ENCODE peak calls at places on chromosomes 2 and 18, in eight cellular contexts. E is neuronal stem cell, I is heart right ventricle, K is K562, H is heart left ventricle, Q is RWPE2, J is HCT116, X is endodermal cell. U is an unnamed sample. For H3K36me3, the result is how much of the 10 kb centered on the place peaks cover.

GRCh38 chr2:192150166-192150565 is 44.6 kb downstream of the TMEFF2 start:
- DNase-seq in E (no peak), I (no peak), K (no peak), H (no peak), Q (no peak), J (no peak), X (no peak), U (no peak)

GRCh38 chr2:41038408-41038807 is 586.5 kb upstream of the SLC8A1 start:
- DNase-seq in E (no peak), I (no peak), K (no peak), H (no peak), Q (no peak), J (no peak), X (no peak), U (no peak)

GRCh38 chr2:159661286-159661685 is 44.9 kb upstream of the BAZ2B start:
- DNase-seq in E (no peak), I (no peak), K (no peak), H (no peak), Q (no peak), J (no peak), X (no peak), U (no peak)

GRCh38 chr2:57180678-57181077 is 865.9 kb upstream of the VRK2 start:
- DNase-seq in E (no peak), I (no peak), K (no peak), H (no peak), Q (no peak), J (no peak), X (no peak), U (no peak)

GRCh38 chr2:88657131-88657530 is 29.9 kb upstream of the EIF2AK3 start:
- DNase-seq in E (no peak), I (no peak), K (no peak), H (no peak), Q (no peak), J (no peak), X (no peak), U (no peak)

GRCh38 chr2:54258171-54258570 is 2.1 kb upstream of the TSPYL6 start:
- DNase-seq in E (no peak), I (no peak), K (no peak), H (no peak), Q (no peak), J (no peak), X (no peak), U (no peak)

GRCh38 chr2:6866239-6866745 is 585 bp upstream of the CMPK2 start:
- DNase-seq in E (no peak), I (no peak), K (peak), H (no peak), Q (no peak), J (peak), X (peak), U (peak)

GRCh38 chr2:95670167-95670566 is 78.4 kb downstream of the TRIM43 start:
- DNase-seq in E (no peak), I (no peak), K (no peak), H (no peak), Q (no peak), J (no peak), X (no peak), U (no peak)

GRCh38 chr18:79736230-79736629 is 56.6 kb downstream of the CTDP1 start:
- DNase-seq in E (no peak), I (no peak), K (no peak), H (no peak), Q (peak), J (no peak), X (no peak), U (no peak)

GRCh38 chr18:79738041-79738461 is 58.4 kb downstream of the CTDP1 start:
- DNase-seq in E (no peak), I (no peak), K (no peak), H (no peak), Q (peak), J (no peak), X (no peak), U (peak)

GRCh38 chr18:79738565-79739439 is 58.9 kb upstream of the KCNG2 start:
- DNase-seq in E (no peak), I (no peak), K (no peak), H (no peak), Q (peak), J (no peak), X (no peak), U (no peak)

GRCh38 chr18:79736846-79737245 is 57.2 kb downstream of the CTDP1 start:
- DNase-seq in E (no peak), I (no peak), K (no peak), H (no peak), Q (peak), J (no peak), X (no peak), U (no peak)

DNA sequence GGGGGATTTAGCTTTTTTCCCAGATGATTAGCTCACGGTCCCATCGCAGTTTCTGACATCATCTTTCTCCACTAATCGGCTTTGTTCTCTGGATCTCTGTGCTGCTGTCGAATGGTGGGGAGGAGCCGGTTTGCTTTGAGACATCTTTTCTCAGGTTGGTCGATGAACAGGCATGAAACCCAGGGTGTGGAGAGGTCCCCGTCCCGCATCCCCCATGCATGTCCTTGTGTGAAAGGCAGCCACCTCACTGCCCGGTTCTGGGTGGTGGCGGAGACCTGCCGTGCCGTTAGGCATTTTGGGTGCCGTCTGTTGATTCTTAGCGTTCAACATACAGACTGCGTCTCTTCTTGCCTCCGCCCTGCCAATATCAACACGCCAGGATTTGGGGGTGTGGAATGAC is 57.8 kb downstream of the CTDP1 start:
- DNase-seq in E (no peak), I (no peak), K (no peak), H (no peak), Q (peak), J (no peak), X (no peak), U (peak)
- H3K36me3 ChIP-seq in E (under half), I (under half), K (under half), H (under half), Q (under half), J (under half), X (half or more), U (half or more)

GRCh38 chr2:231644426-231644825 is 51.8 kb downstream of the TEX44 start:
- DNase-seq in E (no peak), I (peak), K (no peak), H (no peak), Q (no peak), J (no peak), X (no peak), U (no peak)

GRCh38 chr2:231640229-231640628 is 47.6 kb downstream of the TEX44 start:
- DNase-seq in E (no peak), I (no peak), K (no peak), H (no peak), Q (no peak), J (no peak), X (no peak), U (no peak)

GRCh38 chr2:231640646-231641111 is 48.0 kb downstream of the TEX44 start:
- DNase-seq in E (no peak), I (peak), K (no peak), H (peak), Q (no peak), J (peak), X (no peak), U (no peak)

GRCh38 chr2:231643494-231643888 is 50.8 kb downstream of the TEX44 start:
- DNase-seq in E (no peak), I (no peak), K (no peak), H (no peak), Q (no peak), J (no peak), X (no peak), U (no peak)

DNA sequence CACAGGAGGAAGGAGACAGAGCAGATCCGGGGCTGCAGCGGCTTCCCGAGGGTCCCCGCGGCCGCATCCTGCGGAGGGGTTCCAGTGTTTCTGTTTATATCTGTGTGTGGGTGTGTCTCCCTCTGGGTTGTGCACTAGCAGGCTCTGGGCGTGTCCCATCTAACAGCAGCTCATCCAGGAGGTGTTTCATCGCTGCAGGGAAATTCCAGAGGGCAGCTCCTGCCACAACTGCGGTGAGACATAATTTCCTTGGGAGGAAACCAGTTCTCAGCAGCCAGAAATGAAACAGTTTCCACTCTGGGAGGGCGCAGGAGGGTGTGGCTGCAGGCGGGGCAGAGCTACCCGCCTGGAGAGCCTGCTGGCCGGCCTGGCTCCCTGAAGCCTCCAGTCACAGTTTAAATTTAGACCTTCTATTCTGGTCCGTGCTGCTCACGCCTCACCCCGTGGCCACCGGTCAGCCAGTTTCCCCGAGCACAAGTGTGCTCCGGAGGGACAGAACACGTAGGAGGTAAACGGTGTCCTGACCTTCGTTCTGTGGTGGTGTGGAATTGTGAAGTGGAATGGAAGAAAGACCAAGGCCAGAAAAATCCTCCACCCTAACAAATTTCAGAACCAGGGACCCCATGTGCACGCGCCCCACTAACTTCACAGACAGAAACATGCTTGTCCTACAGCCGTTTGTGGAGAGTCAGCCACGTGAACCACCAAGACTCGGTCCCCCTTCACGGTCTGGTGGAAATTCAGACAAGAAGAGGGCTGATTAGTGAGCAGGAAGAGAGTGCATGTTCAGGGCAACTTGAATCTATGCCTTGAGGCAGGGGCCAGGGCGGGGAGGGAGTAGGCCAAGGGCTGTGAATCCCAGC is 50.2 kb downstream of the TEX44 start:
- DNase-seq in E (no peak), I (peak), K (peak), H (peak), Q (peak), J (peak), X (no peak), U (no peak)
- H3K27ac ChIP-seq in E (no peak), I (peak), K (peak), H (peak), Q (peak), J (peak), X (peak), U (no peak)

GRCh38 chr2:73944714-73945113 is 18.0 kb downstream of the DGUOK start:
- DNase-seq in E (no peak), I (no peak), K (no peak), H (no peak), Q (no peak), J (no peak), X (no peak), U (no peak)
- H3K36me3 ChIP-seq in E (under half), I (under half), K (half or more), H (under half), Q (half or more), J (under half), X (half or more), U (half or more)

GRCh38 chr2:172252154-172252553 is 149.5 kb upstream of the DLX2 start:
- DNase-seq in E (no peak), I (peak), K (no peak), H (peak), Q (no peak), J (no peak), X (no peak), U (no peak)
- H3K27ac ChIP-seq in E (no peak), I (peak), K (no peak), H (peak), Q (peak), J (peak), X (no peak), U (no peak)

DNA sequence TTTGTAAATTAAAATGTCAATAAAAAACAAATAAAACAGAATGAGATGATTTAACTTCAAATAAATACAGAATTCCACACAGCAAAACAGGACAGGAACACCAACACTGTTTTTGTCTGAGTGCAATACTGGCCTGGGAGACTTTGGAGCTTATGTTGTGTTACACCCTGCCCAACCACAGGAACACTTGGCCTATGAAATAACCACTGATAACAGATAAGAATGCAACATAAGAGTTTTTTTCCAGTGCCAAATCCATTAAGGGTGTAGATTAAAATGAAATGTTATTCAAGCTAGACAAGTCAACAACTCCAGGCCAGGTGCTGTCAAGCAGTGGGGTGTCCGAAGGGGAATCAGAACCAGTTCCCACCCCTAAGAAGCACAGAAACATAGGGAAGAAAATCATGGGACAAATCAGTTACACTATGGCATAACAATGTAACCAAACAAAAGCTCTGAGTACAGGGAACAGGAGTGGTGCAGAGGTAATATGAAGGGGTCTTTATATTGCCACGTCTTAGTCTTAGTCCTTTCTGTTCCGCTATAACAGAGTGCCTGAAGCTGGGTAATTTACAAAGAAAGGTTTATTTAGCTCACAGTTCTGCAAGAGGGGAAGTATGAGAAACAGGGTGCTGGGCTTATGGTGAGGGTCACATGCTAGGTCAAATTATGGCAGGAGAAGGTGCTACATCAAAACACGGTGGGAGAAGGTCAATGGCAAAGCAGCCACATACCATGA is 3.8 kb downstream of the AFG3L2 start:
- DNase-seq in E (no peak), I (no peak), K (peak), H (no peak), Q (no peak), J (no peak), X (no peak), U (no peak)
- H3K36me3 ChIP-seq in E (under half), I (under half), K (half or more), H (under half), Q (under half), J (under half), X (under half), U (under half)

DNA sequence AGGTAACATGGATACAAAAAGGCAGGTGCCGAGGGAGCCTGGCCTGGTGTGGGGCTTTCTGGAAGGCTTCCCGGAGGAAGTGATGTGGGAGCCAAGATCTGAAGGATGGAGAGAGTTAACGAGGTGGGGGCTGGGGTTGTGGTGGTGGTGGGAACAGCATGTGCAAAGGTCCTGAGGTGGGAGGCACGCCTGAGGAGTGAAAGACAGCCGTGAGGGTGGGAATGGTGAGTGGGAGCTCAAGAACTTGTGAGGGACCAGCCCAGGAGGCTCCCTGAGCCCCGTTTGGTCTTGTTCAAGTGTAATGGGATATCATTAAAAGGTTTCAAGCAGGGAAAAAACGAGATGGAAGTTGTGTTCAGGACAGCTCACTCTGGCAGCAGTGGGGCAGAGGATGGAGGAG is 35.2 kb downstream of the TRPM8 start:
- DNase-seq in E (no peak), I (no peak), K (no peak), H (no peak), Q (no peak), J (no peak), X (no peak), U (no peak)
- H3K27ac ChIP-seq in E (no peak), I (no peak), K (no peak), H (no peak), Q (no peak), J (no peak), X (no peak), U (no peak)

DNA sequence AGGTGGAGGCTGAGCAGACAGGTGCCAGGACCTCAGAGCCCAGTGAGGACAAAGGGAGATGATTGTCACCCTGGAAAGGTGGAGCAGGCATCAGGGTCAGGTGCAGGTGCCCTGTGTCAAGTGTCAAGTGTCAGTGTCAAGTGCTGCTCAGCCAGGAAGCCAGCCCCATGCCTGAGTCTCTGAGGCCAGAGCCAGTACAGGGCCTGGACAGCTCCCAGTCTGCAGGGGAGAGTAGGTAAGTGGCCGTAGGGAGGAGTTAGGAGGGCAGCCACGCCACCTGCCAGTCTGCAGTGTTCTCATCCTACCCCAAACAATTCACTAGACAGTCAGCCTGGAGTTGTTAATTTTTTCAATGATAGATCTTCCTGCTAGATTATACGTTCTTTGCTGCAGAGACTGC is 42.3 kb downstream of the LPIN1 start:
- DNase-seq in E (no peak), I (no peak), K (no peak), H (no peak), Q (no peak), J (no peak), X (no peak), U (no peak)
- H3K36me3 ChIP-seq in E (half or more), I (under half), K (half or more), H (under half), Q (half or more), J (under half), X (half or more), U (half or more)

DNA sequence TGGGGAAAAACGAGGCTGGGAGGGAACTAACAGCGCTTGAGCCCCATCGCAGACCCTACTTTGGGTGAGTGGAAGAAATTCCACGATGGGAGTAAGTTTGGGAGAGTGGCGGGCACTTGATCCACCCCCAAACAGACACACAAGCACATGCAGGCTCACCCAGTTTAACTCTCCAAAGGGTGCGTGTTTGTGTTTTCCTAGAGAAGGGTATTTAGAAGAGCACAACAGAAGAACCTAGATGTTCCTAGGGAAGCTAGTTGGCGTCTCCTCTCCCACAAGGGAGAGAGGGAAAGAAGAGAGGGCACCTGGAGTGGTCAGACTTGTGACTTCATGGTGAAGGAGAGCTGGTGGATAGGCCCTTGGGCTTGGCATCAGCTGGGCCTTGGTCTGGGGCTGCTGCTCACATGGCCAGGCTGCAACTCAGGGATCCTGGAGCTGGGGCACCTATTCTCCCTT is 3.2 kb downstream of the GATA6 start:
- DNase-seq in E (no peak), I (no peak), K (no peak), H (no peak), Q (no peak), J (no peak), X (peak), U (no peak)
- H3K27ac ChIP-seq in E (no peak), I (peak), K (no peak), H (peak), Q (no peak), J (no peak), X (no peak), U (no peak)

GRCh38 chr2:200814917-200815316 is 3.2 kb downstream of the BZW1 start:
- DNase-seq in E (no peak), I (no peak), K (no peak), H (no peak), Q (no peak), J (no peak), X (no peak), U (no peak)
- H3K36me3 ChIP-seq in E (under half), I (under half), K (half or more), H (under half), Q (half or more), J (half or more), X (half or more), U (half or more)